ENCODE peak calls at places on chromosome 13, in five cellular contexts. R, V, L, H and X are unnamed samples.

GRCh38 chr13:42990147-42990990 is 1.7 kb downstream of the EPSTI1 start:
- DNase-seq in R (peak; percentile 8), V (no peak), L (no peak), H (no peak), X (no peak)

GRCh38 chr13:30510811-30511371 is 45.2 kb upstream of the HMGB1 start:
- DNase-seq in R (no peak), V (no peak), L (no peak), H (no peak), X (no peak)

GRCh38 chr13:97600438-97601080 is 166.6 kb downstream of the RAP2A start:
- DNase-seq in R (peak; percentile 45), V (no peak), L (no peak), H (no peak), X (no peak)

GRCh38 chr13:29582171-29582570 is 13.3 kb downstream of the SLC7A1 start:
- DNase-seq in R (no peak), V (no peak), L (no peak), H (no peak), X (no peak)

GRCh38 chr13:62293081-62293480 is 877.4 kb upstream of the PCDH20 start:
- DNase-seq in R (no peak), V (no peak), L (no peak), H (no peak), X (no peak)

GRCh38 chr13:24085662-24086061 is 74.9 kb upstream of the SPATA13 start:
- DNase-seq in R (no peak), V (no peak), L (no peak), H (no peak), X (no peak)

GRCh38 chr13:46307554-46307953 is 79.5 kb downstream of the RUBCNL start:
- DNase-seq in R (no peak), V (no peak), L (no peak), H (no peak), X (no peak)

GRCh38 chr13:92270990-92271389 is 872.6 kb downstream of the GPC5 start:
- DNase-seq in R (no peak), V (no peak), L (no peak), H (no peak), X (no peak)

GRCh38 chr13:45102136-45102802 is 18.0 kb upstream of the GTF2F2 start:
- DNase-seq in R (no peak), V (no peak), L (peak; percentile 4), H (no peak), X (no peak)

GRCh38 chr13:79380943-79381445 is 25.1 kb downstream of the RBM26 start:
- DNase-seq in R (no peak), V (no peak), L (no peak), H (no peak), X (no peak)

GRCh38 chr13:50644081-50644871 is 199.2 kb downstream of the DLEU7 start:
- DNase-seq in R (no peak), V (no peak), L (no peak), H (no peak), X (no peak)

GRCh38 chr13:85693889-85694511 is 105.2 kb downstream of the SLITRK6 start:
- DNase-seq in R (no peak), V (no peak), L (no peak), H (no peak), X (no peak)

GRCh38 chr13:36297259-36297599 is 385 bp downstream of the CCDC169 start:
- DNase-seq in R (no peak), V (no peak), L (no peak), H (no peak), X (no peak)

GRCh38 chr13:107284168-107284567 is 716.2 kb upstream of the ARGLU1 start:
- DNase-seq in R (no peak), V (no peak), L (no peak), H (no peak), X (no peak)

GRCh38 chr13:50732712-50733111 is 110.8 kb downstream of the DLEU7 start:
- DNase-seq in R (no peak), V (no peak), L (no peak), H (no peak), X (no peak)

GRCh38 chr13:99971576-99972189 is at the start of gene ZIC5:
- DNase-seq in R (no peak), V (no peak), L (no peak), H (no peak), X (peak; percentile 80)